ENCODE peak calls at places on chromosomes 2 and 18, in six cellular contexts. T, C, K, B, O and W are unnamed samples.

GRCh38 chr2:240109386-240109785 is 26.7 kb downstream of the COPS9 start:
- ATAC-seq in T (no peak), C (no peak), O (no peak), B (no peak), K (no peak), W (no peak)

GRCh38 chr2:84817239-84817655 is 63.6 kb downstream of the TRABD2A start:
- ATAC-seq in C (no peak), O (no peak), K (peak; percentile 77), B (no peak), T (no peak), W (no peak)

GRCh38 chr2:189157431-189157830 is 22.1 kb downstream of the COL5A2 start:
- ATAC-seq in T (no peak), B (no peak), C (no peak), O (no peak), K (no peak), W (peak; percentile 36)

GRCh38 chr2:20015482-20016083 is 3.1 kb upstream of the MATN3 start:
- ATAC-seq in T (peak; percentile 69), K (peak; percentile 44), B (no peak), C (peak; percentile 62), O (peak; percentile 39), W (peak; percentile 65)

GRCh38 chr2:185640588-185640987 is 98.0 kb upstream of the FSIP2 start:
- ATAC-seq in O (no peak), T (no peak), K (no peak), B (no peak), C (no peak), W (no peak)

GRCh38 chr18:54388203-54389142 is 30.8 kb downstream of the C18orf54 start:
- ATAC-seq in C (peak; percentile 48), K (no peak), T (peak; percentile 92), O (no peak), B (peak; percentile 95), W (peak; percentile 93)

GRCh38 chr18:24627644-24628315 is 167.3 kb downstream of the HRH4 start:
- ATAC-seq in T (no peak), O (peak; percentile 50), B (no peak), K (no peak), C (no peak), W (no peak)

GRCh38 chr2:176814740-176815367 is 397.7 kb upstream of the HNRNPA3 start:
- ATAC-seq in C (no peak), O (no peak), K (peak; percentile 52), B (peak; percentile 68), T (peak; percentile 84), W (peak; percentile 69)

GRCh38 chr2:65025453-65026128 is 30.6 kb upstream of the CEP68 start:
- ATAC-seq in B (no peak), O (no peak), T (peak; percentile 41), K (peak; percentile 16), C (no peak), W (no peak)

GRCh38 chr18:31983976-31984375 is 34.6 kb upstream of the RNF125 start:
- ATAC-seq in T (no peak), B (no peak), C (no peak), O (no peak), K (no peak), W (no peak)

GRCh38 chr2:1704606-1705556 is 39.4 kb downstream of the PXDN start:
- ATAC-seq in C (no peak), K (no peak), T (no peak), O (no peak), B (no peak), W (peak; percentile 52)

GRCh38 chr2:8623958-8624591 is 57.8 kb upstream of the ID2 start:
- ATAC-seq in K (no peak), B (no peak), O (peak; percentile 15), T (no peak), C (no peak), W (peak; percentile 17)

GRCh38 chr2:134124047-134124753 is 129.7 kb upstream of the MGAT5 start:
- ATAC-seq in T (no peak), B (no peak), O (no peak), K (no peak), C (no peak), W (no peak)

GRCh38 chr2:3403587-3404334 is 24.3 kb downstream of the TRAPPC12 start:
- ATAC-seq in O (no peak), T (no peak), C (no peak), B (no peak), K (peak; percentile 55), W (no peak)

GRCh38 chr2:237715459-237715947 is 83.1 kb upstream of the RBM44 start:
- ATAC-seq in B (peak; percentile 61), C (peak; percentile 69), O (peak; percentile 56), T (peak; percentile 87), K (no peak), W (no peak)

GRCh38 chr18:51621103-51621969 is 423.9 kb upstream of the MEX3C start:
- ATAC-seq in O (peak; percentile 50), B (no peak), T (peak; percentile 65), C (no peak), K (no peak), W (peak; percentile 48)

GRCh38 chr18:50637961-50638622 is 78.2 kb downstream of the MAPK4 start:
- ATAC-seq in O (peak; percentile 49), B (no peak), C (no peak), T (no peak), K (no peak), W (no peak)

GRCh38 chr2:207930747-207931146 is 94.6 kb downstream of the PLEKHM3 start:
- ATAC-seq in K (no peak), T (peak; percentile 70), O (no peak), C (no peak), B (peak; percentile 91), W (no peak)

GRCh38 chr2:61179701-61180639 is 18.0 kb downstream of the C2orf74 start:
- ATAC-seq in O (peak; percentile 67), B (peak; percentile 4), C (peak; percentile 17), T (peak; percentile 10), K (no peak), W (peak; percentile 64)

GRCh38 chr2:68916226-68916625 is 36.5 kb downstream of the GKN2 start:
- ATAC-seq in O (peak; percentile 63), T (no peak), C (no peak), K (no peak), B (no peak), W (no peak)

GRCh38 chr18:12315481-12315880 is 7.4 kb downstream of the TUBB6 start:
- ATAC-seq in O (peak; percentile 9), K (peak; percentile 49), C (no peak), T (no peak), B (no peak), W (no peak)

GRCh38 chr2:159456500-159457426 is 159.6 kb downstream of the BAZ2B start:
- ATAC-seq in O (no peak), B (no peak), K (no peak), T (no peak), C (no peak), W (peak; percentile 63)

GRCh38 chr2:151379191-151379590 is 21.8 kb downstream of the TNFAIP6 start:
- ATAC-seq in O (no peak), K (no peak), B (no peak), T (no peak), C (no peak), W (no peak)

GRCh38 chr2:8452979-8453903 is 228.6 kb upstream of the ID2 start:
- ATAC-seq in O (no peak), B (no peak), T (no peak), C (no peak), K (no peak), W (no peak)

GRCh38 chr18:10475633-10476388 is 21.4 kb downstream of the APCDD1 start:
- ATAC-seq in K (peak; percentile 22), O (peak; percentile 13), B (no peak), T (no peak), C (no peak), W (peak; percentile 23)

GRCh38 chr2:197167608-197168287 is 142.8 kb downstream of the ANKRD44 start:
- ATAC-seq in K (no peak), C (peak; percentile 43), T (no peak), O (peak; percentile 35), B (no peak), W (no peak)

GRCh38 chr2:26722328-26722727 is 29.8 kb downstream of the KCNK3 start:
- ATAC-seq in O (no peak), C (no peak), K (no peak), B (no peak), T (no peak), W (no peak)

GRCh38 chr2:230158468-230158867 is 61.3 kb downstream of the SP110 start:
- ATAC-seq in K (no peak), B (no peak), T (no peak), C (no peak), O (no peak), W (no peak)

GRCh38 chr18:51196116-51196810 is 1.2 kb downstream of the MEX3C start:
- ATAC-seq in O (peak; percentile 0), T (peak; percentile 1), C (no peak), K (no peak), B (no peak), W (peak; percentile 0)

GRCh38 chr18:66136039-66136438 is 385.2 kb downstream of the CDH7 start:
- ATAC-seq in O (peak; percentile 98), T (no peak), C (peak; percentile 90), B (no peak), K (no peak), W (no peak)

GRCh38 chr2:64982311-64982857 is 6.8 kb upstream of the SLC1A4 start:
- ATAC-seq in C (no peak), B (no peak), O (no peak), T (no peak), K (no peak), W (no peak)

GRCh38 chr2:28398101-28398834 is 5.6 kb downstream of the FOSL2 start:
- ATAC-seq in B (no peak), K (no peak), T (no peak), O (no peak), C (peak; percentile 48), W (no peak)

GRCh38 chr2:86185517-86186212 is 9.6 kb downstream of the IMMT start:
- ATAC-seq in K (peak; percentile 24), C (no peak), O (peak; percentile 9), T (no peak), B (no peak), W (peak; percentile 26)

GRCh38 chr2:207950063-207950760 is 75.1 kb downstream of the PLEKHM3 start:
- ATAC-seq in O (peak; percentile 32), C (no peak), K (no peak), T (no peak), B (no peak), W (no peak)

GRCh38 chr18:22694954-22695353 is 238.2 kb upstream of the RBBP8 start:
- ATAC-seq in K (no peak), T (peak; percentile 64), O (peak; percentile 76), C (peak; percentile 44), B (peak; percentile 99), W (peak; percentile 97)